ENCODE peak calls at places on chromosomes 11 and 22, in ten cellular contexts. Z is dorsolateral prefrontal cortex; B is CD14-positive monocyte; O is OCI-LY7; D is CD4-positive, alpha-beta T cell; U is GM06990; E is tibial artery; X is osteocyte; S is AG09309; C is H9. V is an unnamed sample.

GRCh38 chr11:94751806-94752205 is 16.4 kb upstream of the AMOTL1 start:
- DNase-seq in S (no peak), D (no peak), Z (no peak), C (no peak), U (no peak), X (no peak), E (no peak), B (no peak), O (no peak), V (no peak)

GRCh38 chr11:34624069-34624468 is 3.2 kb downstream of the EHF start:
- DNase-seq in C (no peak), U (peak), S (no peak), D (no peak), E (no peak), O (no peak), Z (no peak), B (no peak), X (no peak), V (peak)

GRCh38 chr11:2877474-2877873 is 8.1 kb downstream of the CDKN1C start:
- DNase-seq in C (no peak), O (no peak), U (no peak), B (no peak), X (no peak), S (no peak), D (no peak), Z (no peak), E (no peak), V (no peak)

GRCh38 chr11:110531056-110531756 is 101.5 kb downstream of the FDX1 start:
- DNase-seq in X (no peak), U (no peak), E (no peak), S (no peak), D (no peak), B (no peak), C (no peak), O (no peak), Z (no peak), V (no peak)

GRCh38 chr22:35632902-35633301 is 15.3 kb upstream of the APOL6 start:
- DNase-seq in E (no peak), X (no peak), B (peak), Z (no peak), O (no peak), U (no peak), S (no peak), D (no peak), C (no peak), V (no peak)

GRCh38 chr11:9003573-9004309 is at the start of gene NRIP3:
- DNase-seq in U (peak), E (peak), B (peak), O (no peak), X (peak), C (peak), D (peak), S (no peak), Z (peak), V (peak)

GRCh38 chr11:2249191-2249916 is 21.0 kb downstream of the ASCL2 start:
- DNase-seq in C (no peak), Z (no peak), S (no peak), O (no peak), E (no peak), U (no peak), D (no peak), X (no peak), B (no peak), V (no peak)

GRCh38 chr11:3837793-3838192 is 3.0 kb downstream of the RHOG start:
- DNase-seq in E (peak), X (no peak), D (no peak), U (no peak), B (peak), O (no peak), C (no peak), Z (no peak), S (no peak), V (no peak)

GRCh38 chr11:24575392-24575791 is 78.5 kb downstream of the LUZP2 start:
- DNase-seq in E (no peak), Z (no peak), D (no peak), X (no peak), O (no peak), U (no peak), B (no peak), S (no peak), C (no peak), V (no peak)

GRCh38 chr11:64665381-64665780 is 57.6 kb downstream of the NRXN2 start:
- DNase-seq in E (peak), B (no peak), C (no peak), O (no peak), Z (no peak), D (no peak), S (no peak), X (no peak), U (no peak), V (no peak)

GRCh38 chr11:69752890-69753289 is 22.3 kb downstream of the FGF4 start:
- DNase-seq in O (no peak), E (no peak), D (no peak), X (no peak), C (no peak), S (no peak), U (no peak), Z (no peak), B (no peak), V (no peak)

GRCh38 chr11:132222345-132222744 is 851.9 kb downstream of the NTM start:
- DNase-seq in B (no peak), C (no peak), Z (no peak), D (no peak), X (no peak), O (no peak), U (no peak), E (no peak), S (no peak), V (no peak)

GRCh38 chr11:132220464-132220863 is 850.0 kb downstream of the NTM start:
- DNase-seq in B (no peak), Z (no peak), D (no peak), U (no peak), O (no peak), S (peak), X (no peak), C (no peak), E (no peak), V (no peak)

GRCh38 chr11:3000032-3000961 is 8.2 kb upstream of the NAP1L4 start:
- DNase-seq in E (no peak), O (no peak), S (no peak), C (no peak), X (peak), Z (peak), U (no peak), D (no peak), B (no peak), V (no peak)

GRCh38 chr11:10387209-10388083 is 67.6 kb upstream of the AMPD3 start:
- DNase-seq in U (no peak), C (no peak), B (no peak), D (no peak), S (peak), E (peak), X (peak), Z (no peak), O (no peak), V (no peak)

GRCh38 chr22:31039393-31039792 is 41.7 kb upstream of the SMTN start:
- DNase-seq in E (no peak), U (no peak), Z (no peak), D (no peak), O (no peak), B (no peak), C (no peak), X (no peak), S (peak), V (no peak)

GRCh38 chr11:29282088-29282487 is 734.7 kb downstream of the KCNA4 start:
- DNase-seq in X (no peak), S (peak), C (no peak), E (no peak), U (no peak), B (no peak), D (no peak), Z (no peak), O (no peak), V (no peak)

GRCh38 chr22:42596376-42596775 is 18.3 kb downstream of the POLDIP3 start:
- DNase-seq in B (no peak), O (no peak), U (no peak), C (no peak), X (no peak), Z (no peak), D (no peak), S (no peak), E (no peak), V (no peak)

GRCh38 chr11:35662061-35662648 is 420 bp upstream of the TRIM44 start:
- DNase-seq in Z (no peak), U (no peak), C (no peak), E (no peak), X (no peak), O (no peak), D (peak), S (no peak), B (no peak), V (peak)

GRCh38 chr22:23075525-23076216 is 5.4 kb downstream of the GNAZ start:
- DNase-seq in D (no peak), S (no peak), O (no peak), X (no peak), E (no peak), C (no peak), B (no peak), Z (no peak), U (no peak), V (no peak)

GRCh38 chr11:45771194-45771941 is 33.6 kb upstream of the SLC35C1 start:
- DNase-seq in S (no peak), U (peak), D (peak), E (peak), B (peak), O (peak), C (peak), Z (peak), X (no peak), V (peak)

GRCh38 chr11:118281284-118281683 is 17.2 kb upstream of the MPZL2 start:
- DNase-seq in U (no peak), O (no peak), Z (no peak), X (peak), B (no peak), E (no peak), C (no peak), D (no peak), S (no peak), V (peak)

GRCh38 chr11:128451651-128452470 is 135.5 kb downstream of the ETS1 start:
- DNase-seq in B (no peak), C (peak), X (peak), D (no peak), S (no peak), U (no peak), Z (peak), E (peak), O (no peak), V (peak)

GRCh38 chr22:23715811-23716355 is 25.1 kb downstream of the RGL4 start:
- DNase-seq in D (no peak), X (no peak), O (no peak), S (no peak), B (no peak), U (no peak), C (no peak), Z (no peak), E (no peak), V (no peak)

GRCh38 chr11:30521297-30522071 is 64.7 kb downstream of the MPPED2 start:
- DNase-seq in E (no peak), U (no peak), C (no peak), O (no peak), D (no peak), B (no peak), S (no peak), Z (no peak), X (no peak), V (no peak)

GRCh38 chr22:17552737-17553136 is 10.6 kb upstream of the SLC25A18 start:
- DNase-seq in E (no peak), C (no peak), O (no peak), U (no peak), S (no peak), D (no peak), X (no peak), Z (no peak), B (no peak), V (no peak)

GRCh38 chr22:50140615-50141014 is 29.9 kb upstream of the PANX2 start:
- DNase-seq in Z (no peak), S (no peak), X (no peak), E (no peak), B (no peak), D (no peak), O (no peak), C (no peak), U (no peak), V (no peak)

GRCh38 chr11:114215871-114216803 is 80.1 kb upstream of the NNMT start:
- DNase-seq in U (no peak), X (no peak), E (no peak), Z (no peak), O (no peak), D (no peak), B (no peak), S (no peak), C (no peak), V (no peak)

GRCh38 chr22:49034836-49035817 is 792.5 kb downstream of the BRD1 start:
- DNase-seq in E (no peak), D (no peak), X (no peak), C (no peak), U (no peak), B (no peak), S (no peak), O (no peak), Z (no peak), V (no peak)

GRCh38 chr11:96001037-96001436 is 77.1 kb upstream of the MTMR2 start:
- DNase-seq in E (peak), S (peak), U (no peak), Z (peak), D (no peak), O (no peak), B (no peak), X (no peak), C (no peak), V (no peak)

GRCh38 chr11:67287355-67288197 is 1.5 kb upstream of the ANKRD13D start:
- DNase-seq in S (no peak), D (peak), E (no peak), B (no peak), O (peak), U (no peak), X (no peak), Z (no peak), C (no peak), V (no peak)

GRCh38 chr11:44426958-44427357 is 117.0 kb upstream of the ALX4 start:
- DNase-seq in E (no peak), S (no peak), B (no peak), X (no peak), C (no peak), O (no peak), D (no peak), U (no peak), Z (no peak), V (no peak)

GRCh38 chr11:44426119-44426518 is 116.2 kb upstream of the ALX4 start:
- DNase-seq in D (no peak), S (no peak), E (no peak), U (no peak), O (no peak), B (no peak), Z (no peak), C (no peak), X (no peak), V (no peak)

GRCh38 chr11:44430140-44430539 is 120.2 kb upstream of the ALX4 start:
- DNase-seq in B (no peak), O (no peak), E (no peak), U (no peak), S (no peak), X (no peak), Z (no peak), D (no peak), C (no peak), V (no peak)

GRCh38 chr11:44424841-44425240 is 114.9 kb upstream of the ALX4 start:
- DNase-seq in U (no peak), Z (no peak), X (no peak), O (no peak), E (no peak), S (no peak), C (no peak), B (no peak), D (no peak), V (no peak)

DNA sequence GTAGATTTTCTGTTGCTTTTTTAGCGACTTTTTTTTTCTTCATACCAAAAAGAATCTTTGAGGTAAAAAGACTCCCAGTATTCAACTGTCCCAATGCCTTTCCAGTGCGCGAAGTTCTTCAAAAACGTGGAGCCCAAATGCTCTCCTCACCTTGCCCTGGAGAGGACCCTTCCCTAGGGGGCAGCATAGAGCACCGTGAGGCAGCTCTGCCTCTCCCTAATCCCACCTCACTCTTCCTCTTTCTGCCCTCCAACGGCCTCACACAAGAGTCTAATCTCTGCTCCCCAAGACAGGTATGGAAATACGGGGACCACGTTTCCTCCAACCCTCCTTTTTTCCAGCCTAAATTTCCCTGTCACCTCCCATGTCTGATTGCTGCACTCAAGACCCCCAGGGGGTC is 117.5 kb upstream of the ALX4 start:
- DNase-seq in O (peak), Z (no peak), C (peak), E (no peak), X (no peak), S (no peak), D (no peak), B (no peak), U (no peak), V (peak)
- TF ChIP-seq CTCF in O (peak), Z (no peak), C (peak), E (no peak), X (peak), S (peak), D (no peak), B (peak), U (peak), V (peak)

DNA sequence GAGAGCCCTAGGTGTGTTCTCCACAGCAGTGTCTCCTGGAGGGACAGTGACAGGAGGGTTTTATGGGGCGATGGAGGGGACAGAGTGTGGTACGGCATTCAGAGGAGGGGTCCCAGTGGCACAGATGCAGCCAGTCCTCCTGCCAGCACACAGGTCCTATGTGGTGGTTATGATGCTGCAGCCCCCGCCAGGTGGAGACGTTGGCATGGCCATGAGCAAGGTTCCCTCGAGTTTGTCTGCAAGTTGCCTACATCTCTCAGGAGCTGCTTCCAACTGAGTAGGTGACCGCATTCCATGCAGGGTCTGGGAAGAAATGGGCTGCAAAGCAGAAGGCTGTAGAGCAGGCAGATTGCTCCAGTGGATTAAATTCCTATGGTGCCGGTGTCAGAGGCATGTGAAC is 646.0 kb downstream of the TBC1D22A start:
- DNase-seq in B (no peak), S (no peak), E (no peak), X (peak), Z (no peak), O (no peak), U (no peak), D (no peak), C (no peak), V (no peak)
- TF ChIP-seq CTCF in B (no peak), S (no peak), E (no peak), X (no peak), Z (no peak), O (no peak), U (no peak), D (no peak), C (no peak), V (no peak)

DNA sequence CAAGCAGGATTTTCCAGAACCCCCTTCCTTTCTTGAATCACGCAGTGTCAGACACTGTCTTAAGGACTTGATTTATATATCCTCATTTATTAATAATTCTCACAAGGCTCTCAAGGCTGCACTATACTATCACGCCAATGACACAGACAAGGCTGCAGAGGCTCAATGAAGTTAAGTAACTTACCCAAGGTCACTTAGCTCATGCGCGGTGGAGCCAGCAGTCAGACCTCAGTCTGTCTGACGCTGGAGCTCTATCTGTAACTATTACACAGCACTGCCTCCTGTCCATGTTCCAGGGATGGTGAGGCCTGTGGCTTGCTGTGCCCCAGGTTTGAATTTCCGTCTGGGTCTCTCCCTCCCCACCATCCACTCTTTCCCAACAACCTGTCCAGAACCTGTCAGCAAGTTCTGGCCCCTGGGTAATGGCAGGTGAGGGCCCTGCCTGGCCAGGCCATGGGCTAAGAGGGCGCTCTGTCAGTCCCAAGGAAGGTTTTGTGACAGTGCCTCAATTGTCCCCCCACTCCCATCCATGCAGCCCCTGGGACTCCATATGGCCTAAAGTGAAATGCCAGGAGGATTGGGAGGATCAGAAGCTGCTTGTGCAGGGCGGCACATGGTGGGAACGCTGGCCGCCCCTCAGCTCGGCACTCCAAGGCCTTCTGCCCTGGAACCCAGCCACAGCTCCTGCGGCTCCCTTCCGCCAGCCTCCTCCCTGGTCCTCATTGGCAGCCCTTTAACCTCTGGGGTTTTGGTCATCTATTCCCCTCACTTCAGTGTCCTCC is 8.6 kb downstream of the KCNC1 start:
- DNase-seq in Z (no peak), C (no peak), E (no peak), S (no peak), U (no peak), X (no peak), D (no peak), B (no peak), O (no peak), V (no peak)
- TF ChIP-seq CTCF in Z (no peak), C (no peak), E (no peak), S (no peak), U (no peak), X (no peak), D (no peak), B (no peak), O (no peak), V (no peak)

GRCh38 chr11:12090061-12090572 is 20.3 kb upstream of the MICAL2 start:
- DNase-seq in O (peak), U (no peak), D (no peak), X (no peak), S (no peak), C (no peak), B (no peak), E (peak), Z (no peak), V (no peak)

GRCh38 chr11:12092714-12093113 is 17.7 kb upstream of the MICAL2 start:
- DNase-seq in B (no peak), X (no peak), E (no peak), U (no peak), S (no peak), Z (no peak), D (no peak), O (no peak), C (peak), V (no peak)

GRCh38 chr11:12090761-12091261 is 19.6 kb upstream of the MICAL2 start:
- DNase-seq in X (no peak), O (no peak), E (peak), Z (no peak), B (no peak), S (no peak), C (no peak), U (no peak), D (no peak), V (no peak)

GRCh38 chr11:12089473-12089872 is 20.9 kb upstream of the MICAL2 start:
- DNase-seq in D (no peak), S (no peak), Z (no peak), B (no peak), O (no peak), U (no peak), E (peak), C (no peak), X (no peak), V (no peak)

GRCh38 chr11:12091957-12092558 is 18.3 kb upstream of the MICAL2 start:
- DNase-seq in B (no peak), Z (no peak), S (no peak), O (no peak), C (no peak), X (no peak), E (peak), U (no peak), D (no peak), V (no peak)
- TF ChIP-seq CTCF in B (no peak), Z (no peak), S (peak), O (no peak), C (peak), X (peak), E (peak), U (no peak), D (no peak), V (no peak)